ENCODE peak calls at places on chromosome 14, in six cellular contexts. Q is left ventricle myocardium inferior, U is K562, P is upper lobe of right lung, A is neuronal stem cell, Y is heart left ventricle. S is an unnamed sample.

GRCh38 chr14:102248121-102248520 is 56.8 kb downstream of the MOK start:
- DNase-seq in P (no peak), U (no peak), Y (no peak), Q (no peak), A (no peak), S (no peak)

GRCh38 chr14:59428581-59429012 is 36.6 kb downstream of the GPR135 start:
- DNase-seq in P (no peak), Q (no peak), A (no peak), U (no peak), Y (no peak), S (no peak)

GRCh38 chr14:52339262-52339661 is 25.1 kb downstream of the PTGER2 start:
- DNase-seq in P (no peak), Y (no peak), U (no peak), Q (no peak), A (no peak), S (no peak)

GRCh38 chr14:64755661-64756265 is 51.5 kb downstream of the PLEKHG3 start:
- DNase-seq in A (no peak), Q (no peak), U (peak; percentile 31), P (no peak), Y (no peak), S (no peak)

GRCh38 chr14:65483647-65484046 is 71.1 kb downstream of the FUT8 start:
- DNase-seq in Q (no peak), A (no peak), U (no peak), P (no peak), Y (no peak), S (no peak)

GRCh38 chr14:83594874-83595273 is 1935.1 kb upstream of the FLRT2 start:
- DNase-seq in Q (no peak), Y (no peak), A (no peak), P (no peak), U (no peak), S (no peak)

GRCh38 chr14:103488071-103488470 is 34.6 kb downstream of the CKB start:
- DNase-seq in U (no peak), Q (no peak), A (no peak), P (no peak), Y (no peak), S (no peak)

GRCh38 chr14:69573841-69574265 is 818 bp downstream of the CCDC177 start:
- DNase-seq in Y (no peak), A (peak; percentile 88), Q (no peak), P (no peak), U (no peak), S (no peak)

GRCh38 chr14:100677152-100677924 is 49.4 kb upstream of the DLK1 start:
- DNase-seq in U (no peak), P (no peak), Q (peak; percentile 41), A (no peak), Y (peak; percentile 54), S (peak; percentile 46)

GRCh38 chr14:51236314-51236713 is 3.7 kb upstream of the TMX1 start:
- DNase-seq in A (no peak), U (no peak), Y (no peak), P (no peak), Q (no peak), S (no peak)

GRCh38 chr14:24196071-24197061 is 1.1 kb upstream of the TM9SF1 start:
- DNase-seq in Q (no peak), Y (no peak), P (no peak), U (no peak), A (no peak), S (no peak)

GRCh38 chr14:63006515-63006914 is 38.7 kb downstream of the KCNH5 start:
- DNase-seq in P (no peak), U (no peak), Y (no peak), A (no peak), Q (no peak), S (no peak)

GRCh38 chr14:102781063-102781462 is 3.8 kb downstream of the TRAF3 start:
- DNase-seq in P (no peak), A (no peak), U (no peak), Y (no peak), Q (no peak), S (no peak)

GRCh38 chr14:42163136-42163535 is 556.5 kb downstream of the LRFN5 start:
- DNase-seq in P (no peak), U (no peak), A (no peak), Q (no peak), Y (no peak), S (no peak)

GRCh38 chr14:18656627-18657026 is 55.7 kb downstream of the OR11H12 start:
- DNase-seq in Q (no peak), P (no peak), Y (no peak), U (no peak), A (no peak), S (no peak)

GRCh38 chr14:53327716-53328115 is 174.6 kb upstream of the DDHD1 start:
- DNase-seq in P (no peak), Y (no peak), U (no peak), A (no peak), Q (no peak), S (no peak)

GRCh38 chr14:27315477-27315876 is 717.6 kb upstream of the NOVA1 start:
- DNase-seq in U (no peak), Q (no peak), A (no peak), P (no peak), Y (no peak), S (no peak)

DNA sequence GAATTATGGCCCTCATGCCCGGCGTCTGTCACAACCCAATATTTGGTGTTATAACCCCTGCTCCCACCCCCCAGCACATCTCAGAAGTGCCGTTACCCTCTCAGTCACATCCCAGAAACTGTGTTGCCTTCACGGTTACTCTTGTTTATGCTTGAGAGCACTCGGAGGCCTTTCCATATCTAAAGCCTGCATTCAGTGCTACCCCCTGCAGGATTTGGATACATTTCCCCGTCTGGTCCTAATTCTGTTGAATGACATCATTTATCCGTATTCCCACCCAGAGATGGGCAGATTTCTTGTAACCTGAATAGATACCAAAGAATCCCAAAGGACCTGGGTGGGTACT is 19.1 kb upstream of the FOS start:
- DNase-seq in Q (no peak), U (no peak), Y (no peak), P (no peak), A (no peak), S (no peak)
- H3K4me1 ChIP-seq in Q (peaks cover 35% of the 10 kb centered on the region), U (peaks cover 6% of the 10 kb centered on the region), Y (peaks cover 17% of the 10 kb centered on the region), P (peaks cover 21% of the 10 kb centered on the region), A (peaks cover 10% of the 10 kb centered on the region), S (peaks cover 31% of the 10 kb centered on the region)

GRCh38 chr14:91749857-91750256 is 18.0 kb upstream of the CATSPERB start:
- DNase-seq in Q (no peak), U (no peak), Y (no peak), A (no peak), P (no peak), S (no peak)

GRCh38 chr14:91742956-91743653 is 11.2 kb upstream of the CATSPERB start:
- DNase-seq in U (no peak), Q (no peak), A (no peak), Y (no peak), P (no peak), S (no peak)

GRCh38 chr14:91748049-91748448 is 16.2 kb upstream of the CATSPERB start:
- DNase-seq in Q (no peak), Y (no peak), P (no peak), U (no peak), A (no peak), S (no peak)

GRCh38 chr14:91745329-91745728 is 13.4 kb upstream of the CATSPERB start:
- DNase-seq in A (no peak), P (no peak), U (no peak), Q (no peak), Y (no peak), S (no peak)

GRCh38 chr14:91744068-91744480 is 12.2 kb upstream of the CATSPERB start:
- DNase-seq in P (no peak), Y (no peak), U (no peak), Q (no peak), A (no peak), S (no peak)
- H3K4me1 ChIP-seq in P (no peaks in the 10 kb centered on the region), Y (no peaks in the 10 kb centered on the region), U (no peaks in the 10 kb centered on the region), Q (no peaks in the 10 kb centered on the region), A (no peaks in the 10 kb centered on the region), S (no peaks in the 10 kb centered on the region)

GRCh38 chr14:68507544-68508081 is 285.3 kb downstream of the ZFP36L1 start:
- DNase-seq in A (no peak), Y (no peak), Q (no peak), U (no peak), P (no peak), S (no peak)

GRCh38 chr14:68510201-68510600 is 282.7 kb downstream of the ZFP36L1 start:
- DNase-seq in P (no peak), A (no peak), Q (peak; percentile 58), Y (peak; percentile 67), U (no peak), S (peak; percentile 56)

GRCh38 chr14:68509188-68509953 is 283.5 kb downstream of the ZFP36L1 start:
- DNase-seq in U (no peak), P (no peak), Q (no peak), Y (no peak), A (no peak), S (no peak)

GRCh38 chr14:68506645-68507405 is 286.0 kb downstream of the ZFP36L1 start:
- DNase-seq in P (no peak), Y (no peak), A (no peak), Q (no peak), U (no peak), S (no peak)

DNA sequence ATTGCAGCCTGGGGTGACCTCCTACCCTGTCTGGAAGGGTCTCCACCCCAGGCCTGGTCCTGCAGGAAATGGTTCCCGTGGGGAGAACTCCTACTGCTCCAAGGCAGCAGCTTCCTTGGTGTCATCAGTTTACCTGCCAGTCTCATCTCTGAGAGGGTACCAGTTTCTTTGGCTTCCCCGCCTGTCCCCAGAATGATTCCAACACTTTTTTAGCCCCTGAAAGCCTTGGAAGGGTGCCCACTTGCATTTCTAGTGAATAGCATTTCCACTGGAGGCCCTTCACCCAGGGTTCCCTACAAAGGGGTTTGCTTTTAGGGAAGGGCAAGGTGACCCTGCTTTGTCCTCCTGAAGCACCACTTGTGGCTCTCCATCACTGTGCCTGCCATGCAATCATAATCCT is 284.3 kb downstream of the ZFP36L1 start:
- DNase-seq in Q (no peak), Y (no peak), U (no peak), A (no peak), P (no peak), S (no peak)
- H3K4me1 ChIP-seq in Q (peaks cover 50% of the 10 kb centered on the region), Y (peaks cover 8% of the 10 kb centered on the region), U (no peaks in the 10 kb centered on the region), A (peaks cover 28% of the 10 kb centered on the region), P (peaks cover 48% of the 10 kb centered on the region), S (peaks cover 5% of the 10 kb centered on the region)

GRCh38 chr14:77007339-77007974 is 21.1 kb downstream of the IRF2BPL start:
- DNase-seq in U (no peak), Y (no peak), Q (no peak), P (no peak), A (no peak), S (no peak)

GRCh38 chr14:77007975-77008421 is 20.5 kb downstream of the IRF2BPL start:
- DNase-seq in A (no peak), Y (peak; percentile 56), P (peak; percentile 93), Q (peak; percentile 60), U (no peak), S (peak; percentile 56)

GRCh38 chr14:77006127-77006526 is 22.4 kb downstream of the IRF2BPL start:
- DNase-seq in A (no peak), Y (no peak), P (no peak), U (no peak), Q (no peak), S (no peak)

GRCh38 chr14:77009014-77009413 is 19.5 kb downstream of the IRF2BPL start:
- DNase-seq in P (no peak), Q (no peak), U (no peak), Y (no peak), A (no peak), S (no peak)

DNA sequence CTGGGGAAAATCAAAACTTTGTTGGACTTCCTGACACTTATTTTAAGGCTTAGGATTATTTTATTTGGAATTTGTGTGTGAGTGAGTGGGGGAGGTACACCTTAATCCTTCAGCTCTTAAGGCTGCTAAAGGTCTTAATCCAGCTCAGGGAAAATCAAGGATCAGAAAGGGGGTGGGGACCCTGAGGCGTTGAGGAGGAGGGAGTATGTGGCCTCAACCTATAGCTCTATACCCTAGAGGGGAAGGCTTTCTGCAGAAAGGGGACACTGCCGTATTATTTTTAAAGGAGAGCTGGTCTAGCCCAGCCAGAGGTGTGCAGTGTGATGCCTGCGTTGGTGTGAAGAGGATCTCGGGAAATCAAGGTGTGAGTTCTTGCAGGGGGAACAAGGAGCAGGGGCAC is 20.0 kb downstream of the IRF2BPL start:
- DNase-seq in Y (no peak), Q (no peak), P (no peak), U (no peak), A (no peak), S (no peak)
- H3K4me1 ChIP-seq in Y (peaks cover 12% of the 10 kb centered on the region), Q (peaks cover 21% of the 10 kb centered on the region), P (peaks cover 42% of the 10 kb centered on the region), U (no peaks in the 10 kb centered on the region), A (peaks cover 25% of the 10 kb centered on the region), S (peaks cover 15% of the 10 kb centered on the region)

S was measured in heart right ventricle.